ENCODE peak calls at places on chromosomes 6 and 20, in five cellular contexts. O is left ventricle myocardium superior, A is HTR-8/SVneo, G is NCI-H1417, M is GM04504. F is an unnamed sample.

GRCh38 chr20:10076126-10077080 is 41.6 kb downstream of the ANKEF1 start:
- DNase-seq in G (no peak), M (no peak), O (no peak), A (no peak), F (peak)

GRCh38 chr20:48904566-48905321 is 16.8 kb upstream of the ARFGEF2 start:
- DNase-seq in O (peak), A (peak), M (no peak), G (peak), F (peak)

GRCh38 chr6:123677897-123678296 is 41.1 kb upstream of the TRDN start:
- DNase-seq in O (no peak), G (no peak), M (no peak), A (no peak), F (no peak)

GRCh38 chr20:42775037-42775436 is 414.7 kb downstream of the PTPRT start:
- DNase-seq in G (no peak), M (no peak), A (no peak), O (no peak), F (no peak)

GRCh38 chr6:150202934-150203333 is 60.1 kb downstream of the PPP1R14C start:
- DNase-seq in O (no peak), A (no peak), G (no peak), M (no peak), F (no peak)

GRCh38 chr6:30238178-30238795 is 25.1 kb upstream of the TRIM26 start:
- DNase-seq in A (peak), G (no peak), M (no peak), O (no peak), F (no peak)

GRCh38 chr20:32562495-32562911 is 22.6 kb downstream of the NOL4L start:
- DNase-seq in O (no peak), G (no peak), A (no peak), M (no peak), F (peak)

GRCh38 chr6:156563710-156564109 is 213.5 kb upstream of the ARID1B start:
- DNase-seq in O (peak), A (no peak), M (no peak), G (peak), F (no peak)

GRCh38 chr6:143774347-143774746 is 68.8 kb upstream of the LTV1 start:
- DNase-seq in G (no peak), O (no peak), M (no peak), A (no peak), F (no peak)

GRCh38 chr6:155224031-155224451 is 39.8 kb upstream of the CLDN20 start:
- DNase-seq in M (peak), A (peak), G (no peak), O (no peak), F (peak)

GRCh38 chr6:28657756-28658465 is 132.2 kb downstream of the GPX5 start:
- DNase-seq in G (no peak), O (peak), M (no peak), A (no peak), F (peak)

GRCh38 chr20:41247523-41248370 is 69.8 kb downstream of the ZHX3 start:
- DNase-seq in G (no peak), A (no peak), O (no peak), M (no peak), F (no peak)

GRCh38 chr6:161961046-161961445 is 687.2 kb upstream of the AGPAT4 start:
- DNase-seq in G (no peak), A (no peak), O (no peak), M (no peak), F (no peak)

GRCh38 chr6:136927313-136927712 is 5.2 kb downstream of the SLC35D3 start:
- DNase-seq in G (no peak), M (no peak), A (peak), O (no peak), F (no peak)

GRCh38 chr6:10746915-10747250 is 722 bp upstream of the TMEM14B start:
- DNase-seq in G (no peak), A (no peak), M (no peak), O (no peak), F (no peak)

GRCh38 chr6:77072694-77073409 is 390.4 kb downstream of the HTR1B start:
- DNase-seq in G (no peak), A (no peak), O (no peak), M (no peak), F (no peak)

GRCh38 chr6:120764312-120764711 is 570.0 kb downstream of the TBC1D32 start:
- DNase-seq in O (no peak), M (no peak), A (no peak), G (no peak), F (no peak)

GRCh38 chr20:9235518-9235917 is 166.6 kb downstream of the PLCB4 start:
- DNase-seq in M (peak), O (no peak), G (no peak), A (peak), F (peak)

GRCh38 chr6:169998457-169998856 is 247.0 kb downstream of the ERMARD start:
- DNase-seq in G (no peak), O (no peak), A (no peak), M (no peak), F (no peak)

GRCh38 chr6:108452725-108453195 is 108.0 kb upstream of the FOXO3 start:
- DNase-seq in M (no peak), G (no peak), O (no peak), A (no peak), F (no peak)

GRCh38 chr6:113103618-113104390 is 753.3 kb upstream of the MARCKS start:
- DNase-seq in G (no peak), O (no peak), M (peak), A (peak), F (peak)

GRCh38 chr20:14470231-14470894 is 133.0 kb upstream of the FLRT3 start:
- DNase-seq in M (no peak), A (no peak), O (no peak), G (no peak), F (no peak)

GRCh38 chr20:23180451-23180921 is 94.4 kb upstream of the CD93 start:
- DNase-seq in M (no peak), A (no peak), G (no peak), O (peak), F (no peak)

GRCh38 chr20:57482148-57482547 is 42.8 kb downstream of the CTCFL start:
- DNase-seq in A (no peak), G (no peak), M (no peak), O (no peak), F (no peak)

GRCh38 chr6:44917430-44917829 is 410.7 kb upstream of the RUNX2 start:
- DNase-seq in A (no peak), M (no peak), G (no peak), O (no peak), F (peak)

GRCh38 chr6:18207949-18208348 is 52.7 kb downstream of the KDM1B start:
- DNase-seq in A (no peak), M (no peak), O (no peak), G (peak), F (no peak)

F was measured in NCI-H226.